ENCODE peak calls at places on chromosomes 3 and 15, in five cellular contexts. Q is T-cell, Z is B cell, H is EH, V is AG10803. J is an unnamed sample.
A peak's percentile ranks its signal among the peaks of the same experiment; 100 is the strongest.

GRCh38 chr3:177522051-177522450 is 324.8 kb upstream of the TBL1XR1 start:
- DNase-seq in V (no peak), Q (no peak), Z (no peak), H (no peak), J (no peak)

GRCh38 chr3:170531557-170532335 is 54.1 kb downstream of the SLC7A14 start:
- DNase-seq in Z (no peak), H (no peak), Q (no peak), V (peak; percentile 65), J (no peak)

GRCh38 chr3:119649764-119650163 is 10.6 kb downstream of the POPDC2 start:
- DNase-seq in H (no peak), Q (no peak), Z (no peak), V (no peak), J (no peak)

GRCh38 chr15:25242166-25242879 is 196.5 kb downstream of the UBE3A start:
- DNase-seq in V (no peak), H (no peak), Z (no peak), Q (no peak), J (no peak)

GRCh38 chr3:88321696-88322095 is 171.9 kb downstream of the C3orf38 start:
- DNase-seq in H (no peak), V (no peak), Q (no peak), Z (no peak), J (no peak)

GRCh38 chr3:1082024-1082633 is 10.7 kb upstream of the CNTN6 start:
- DNase-seq in H (no peak), Z (no peak), V (peak; percentile 39), Q (no peak), J (no peak)

GRCh38 chr3:119311191-119311925 is 17.2 kb downstream of the ARHGAP31 start:
- DNase-seq in H (peak; percentile 92), V (peak; percentile 80), Q (no peak), Z (no peak), J (no peak)

GRCh38 chr3:156093966-156094365 is 26.4 kb upstream of the KCNAB1 start:
- DNase-seq in Z (no peak), Q (no peak), H (no peak), V (no peak), J (no peak)

GRCh38 chr3:139388961-139389551 is 391 bp downstream of the COPB2 start:
- DNase-seq in Z (peak; percentile 22), H (no peak), Q (no peak), V (no peak), J (peak; percentile 63)

GRCh38 chr15:88648357-88649214 is 9.8 kb downstream of the ISG20 start:
- DNase-seq in Z (peak; percentile 17), H (peak; percentile 30), Q (no peak), V (peak; percentile 16), J (no peak)

GRCh38 chr3:142912440-142913172 is 23.7 kb upstream of the PCOLCE2 start:
- DNase-seq in V (no peak), Z (no peak), H (no peak), Q (no peak), J (no peak)

GRCh38 chr15:101246391-101246790 is 5.5 kb downstream of the CHSY1 start:
- DNase-seq in Q (no peak), H (no peak), V (no peak), Z (no peak), J (no peak)